ENCODE peak calls at places on chromosomes 7 and 10, in ten cellular contexts. H is esophagus squamous epithelium, E is ovary, L is cardiac muscle cell, T is fibroblast of lung, P is OCI-LY7, N is SK-N-SH, F is left ventricle myocardium inferior, Y is foreskin fibroblast, Q is body of pancreas. U is an unnamed sample.

GRCh38 chr7:56023500-56023899 is 27.7 kb downstream of the PSPH start:
- DNase-seq in Q (no peak), L (no peak), P (no peak), N (no peak), T (no peak), H (no peak), Y (no peak), E (no peak), F (no peak), U (no peak)

GRCh38 chr10:32956365-32957197 is 1.4 kb downstream of the ITGB1 start:
- DNase-seq in Y (no peak), P (no peak), T (no peak), L (no peak), F (no peak), H (no peak), N (no peak), E (no peak), Q (no peak), U (no peak)

GRCh38 chr7:124937076-124937475 is 7.5 kb upstream of the POT1 start:
- DNase-seq in T (no peak), F (no peak), E (no peak), P (no peak), Y (no peak), H (no peak), Q (no peak), L (no peak), N (no peak), U (no peak)

GRCh38 chr10:24882047-24882698 is 70.2 kb downstream of the PRTFDC1 start:
- DNase-seq in E (no peak), P (no peak), F (no peak), L (no peak), Q (no peak), T (peak), Y (no peak), H (no peak), N (no peak), U (no peak)

GRCh38 chr10:131211146-131211545 is 100.4 kb downstream of the TCERG1L start:
- DNase-seq in Y (no peak), P (no peak), Q (peak), F (no peak), T (no peak), N (no peak), E (peak), H (no peak), L (no peak), U (no peak)

GRCh38 chr10:104349623-104350142 is 4.0 kb upstream of the CFAP58 start:
- DNase-seq in E (no peak), Q (no peak), Y (peak), P (peak), N (no peak), L (no peak), F (no peak), H (no peak), T (peak), U (no peak)

GRCh38 chr10:71339796-71340589 is 20.9 kb downstream of the SLC29A3 start:
- DNase-seq in E (no peak), F (no peak), Q (no peak), P (no peak), H (no peak), Y (no peak), T (no peak), N (no peak), L (no peak), U (no peak)

GRCh38 chr7:92953657-92954056 is 117.3 kb upstream of the CDK6 start:
- DNase-seq in F (no peak), P (no peak), E (no peak), Y (peak), L (no peak), N (no peak), T (no peak), H (no peak), Q (no peak), U (no peak)

GRCh38 chr7:152588350-152588749 is 87.6 kb downstream of the XRCC2 start:
- DNase-seq in H (no peak), E (no peak), Y (no peak), N (no peak), L (no peak), T (peak), F (no peak), P (no peak), Q (peak), U (peak)

GRCh38 chr10:48462482-48463020 is 142.3 kb downstream of the ARHGAP22 start:
- DNase-seq in L (no peak), E (no peak), F (no peak), Q (no peak), N (no peak), Y (no peak), H (no peak), P (no peak), T (no peak), U (no peak)

GRCh38 chr7:101826081-101826835 is 8.8 kb downstream of the CUX1 start:
- DNase-seq in Q (no peak), E (no peak), N (no peak), F (no peak), P (no peak), L (no peak), H (no peak), T (no peak), Y (no peak), U (no peak)

GRCh38 chr7:2757904-2758672 is 70.1 kb downstream of the AMZ1 start:
- DNase-seq in Q (no peak), T (peak), L (peak), F (no peak), H (no peak), N (peak), E (no peak), P (no peak), Y (peak), U (peak)

GRCh38 chr10:48496831-48497792 is 107.8 kb downstream of the ARHGAP22 start:
- DNase-seq in F (no peak), E (peak), P (no peak), T (peak), H (no peak), N (no peak), L (no peak), Y (peak), Q (no peak), U (peak)

GRCh38 chr7:33764752-33765451 is 140.4 kb upstream of the BMPER start:
- DNase-seq in E (no peak), N (no peak), P (no peak), T (peak), F (no peak), L (peak), Y (peak), H (no peak), Q (no peak), U (no peak)

GRCh38 chr10:76388321-76388720 is 956.9 kb downstream of the LRMDA start:
- DNase-seq in L (no peak), E (no peak), Y (peak), Q (no peak), P (no peak), T (peak), N (no peak), F (no peak), H (no peak), U (peak)

GRCh38 chr10:70054902-70055301 is 2.3 kb downstream of the MACROH2A2 start:
- DNase-seq in L (no peak), T (no peak), E (no peak), Y (no peak), F (no peak), H (no peak), P (no peak), N (no peak), Q (no peak), U (no peak)

GRCh38 chr10:20871970-20872369 is 25.1 kb downstream of the NEBL start:
- DNase-seq in Y (no peak), P (no peak), H (no peak), L (no peak), E (no peak), T (no peak), Q (no peak), F (no peak), N (no peak), U (no peak)

GRCh38 chr7:79282051-79282694 is 171.3 kb downstream of the MAGI2 start:
- DNase-seq in H (no peak), Q (no peak), F (no peak), T (peak), L (peak), N (peak), E (peak), Y (peak), P (no peak), U (peak)

GRCh38 chr7:139523199-139523941 is at the start of gene CLEC2L:
- DNase-seq in P (no peak), Q (no peak), E (no peak), Y (peak), T (no peak), L (peak), H (no peak), F (no peak), N (peak), U (no peak)

GRCh38 chr7:152076324-152076821 is 50.9 kb downstream of the GALNT11 start:
- DNase-seq in Y (no peak), H (no peak), L (peak), N (peak), E (no peak), Q (peak), F (no peak), P (peak), T (no peak), U (no peak)

GRCh38 chr7:93148135-93148534 is at the start of gene SAMD9L:
- DNase-seq in T (peak), E (no peak), H (no peak), Q (no peak), L (no peak), P (peak), Y (peak), N (no peak), F (no peak), U (no peak)

GRCh38 chr7:24381919-24382505 is 98.0 kb downstream of the NPY start:
- DNase-seq in T (peak), E (no peak), F (no peak), P (peak), N (peak), Q (no peak), Y (no peak), L (peak), H (no peak), U (no peak)

GRCh38 chr7:106021211-106022067 is 58.4 kb downstream of the CDHR3 start:
- DNase-seq in Q (no peak), T (no peak), F (no peak), L (peak), N (peak), E (no peak), H (no peak), Y (no peak), P (no peak), U (no peak)

GRCh38 chr7:75596727-75597614 is 104.9 kb downstream of the SPDYE5 start:
- DNase-seq in L (no peak), N (no peak), E (no peak), Q (no peak), P (no peak), H (no peak), T (peak), Y (peak), F (no peak), U (no peak)

GRCh38 chr10:35555962-35556930 is 48.9 kb upstream of the GJD4 start:
- DNase-seq in E (no peak), T (peak), F (no peak), P (no peak), Y (no peak), Q (no peak), L (no peak), N (no peak), H (no peak), U (no peak)

GRCh38 chr10:131275691-131276090 is 35.8 kb downstream of the TCERG1L start:
- DNase-seq in L (no peak), E (no peak), Y (no peak), T (no peak), H (no peak), Q (no peak), F (no peak), P (no peak), N (no peak), U (no peak)

GRCh38 chr7:36795451-36796021 is 71.2 kb upstream of the AOAH start:
- DNase-seq in E (no peak), P (no peak), T (peak), Y (no peak), H (no peak), L (no peak), Q (no peak), N (no peak), F (no peak), U (no peak)

GRCh38 chr10:60203993-60204618 is 185.6 kb downstream of the ANK3 start:
- DNase-seq in H (no peak), F (no peak), T (peak), Q (no peak), E (no peak), L (peak), N (peak), P (peak), Y (no peak), U (no peak)

GRCh38 chr7:105860793-105861192 is 15.6 kb downstream of the ATXN7L1 start:
- DNase-seq in Q (no peak), F (no peak), N (no peak), L (no peak), P (no peak), H (no peak), E (no peak), T (no peak), Y (no peak), U (no peak)

GRCh38 chr10:128885573-128886555 is 581.2 kb upstream of the MGMT start:
- DNase-seq in P (no peak), T (no peak), E (no peak), Q (no peak), L (no peak), F (no peak), N (no peak), H (no peak), Y (no peak), U (no peak)

GRCh38 chr10:124732931-124733536 is 11.1 kb downstream of the FAM53B start:
- DNase-seq in F (peak), N (no peak), E (peak), T (peak), L (peak), H (no peak), Y (no peak), P (no peak), Q (no peak), U (no peak)

GRCh38 chr10:93299195-93299594 is 182.9 kb downstream of the MYOF start:
- DNase-seq in T (no peak), E (no peak), H (no peak), N (no peak), L (no peak), P (no peak), F (no peak), Y (no peak), Q (no peak), U (no peak)

GRCh38 chr7:140673063-140673769 is 471 bp downstream of the ADCK2 start:
- DNase-seq in E (peak), F (peak), P (peak), H (no peak), Q (peak), L (peak), T (peak), Y (no peak), N (peak), U (no peak)

GRCh38 chr7:15620491-15621185 is 58.8 kb upstream of the AGMO start:
- DNase-seq in Q (no peak), P (no peak), Y (no peak), T (no peak), F (no peak), E (no peak), N (no peak), L (no peak), H (no peak), U (no peak)

GRCh38 chr7:68573271-68574000 is 1024.8 kb upstream of the AUTS2 start:
- DNase-seq in L (no peak), Q (no peak), Y (no peak), T (no peak), N (no peak), H (no peak), E (no peak), P (peak), F (no peak), U (no peak)

GRCh38 chr7:14582010-14582409 is 320.5 kb downstream of the DGKB start:
- DNase-seq in F (no peak), N (no peak), H (no peak), T (no peak), Q (no peak), Y (no peak), E (no peak), L (no peak), P (no peak), U (no peak)

GRCh38 chr10:71085689-71086438 is 126.5 kb upstream of the UNC5B start:
- DNase-seq in Y (no peak), T (no peak), Q (peak), P (no peak), N (no peak), L (no peak), H (no peak), F (no peak), E (no peak), U (no peak)

GRCh38 chr7:116240021-116240659 is 29.8 kb downstream of the TES start:
- DNase-seq in N (no peak), P (no peak), T (no peak), Q (no peak), E (no peak), Y (no peak), F (no peak), L (no peak), H (no peak), U (no peak)

GRCh38 chr7:25852249-25852994 is 299.6 kb upstream of the NFE2L3 start:
- DNase-seq in Y (no peak), F (no peak), L (peak), H (no peak), P (no peak), Q (no peak), N (peak), E (peak), T (no peak), U (no peak)

GRCh38 chr7:151503902-151504714 is 15.6 kb downstream of the RHEB start:
- DNase-seq in E (no peak), N (no peak), Q (peak), L (no peak), Y (peak), H (no peak), P (no peak), T (peak), F (no peak), U (peak)

GRCh38 chr10:102431452-102432124 is 786 bp downstream of the CUEDC2 start:
- DNase-seq in T (peak), Y (no peak), N (peak), F (no peak), Q (no peak), P (peak), H (no peak), E (no peak), L (no peak), U (no peak)

GRCh38 chr10:102435098-102435497 is 2.7 kb upstream of the CUEDC2 start:
- DNase-seq in Y (no peak), L (no peak), N (no peak), Q (no peak), E (no peak), P (no peak), T (no peak), F (no peak), H (no peak), U (no peak)

GRCh38 chr10:102432162-102432950 is at the start of gene CUEDC2:
- DNase-seq in P (peak), H (peak), Y (peak), E (peak), T (peak), Q (peak), N (peak), L (peak), F (peak), U (peak)

GRCh38 chr10:102434251-102434913 is 2.0 kb upstream of the CUEDC2 start:
- DNase-seq in H (no peak), E (no peak), Y (peak), T (peak), L (no peak), F (no peak), P (no peak), N (no peak), Q (no peak), U (no peak)

DNA sequence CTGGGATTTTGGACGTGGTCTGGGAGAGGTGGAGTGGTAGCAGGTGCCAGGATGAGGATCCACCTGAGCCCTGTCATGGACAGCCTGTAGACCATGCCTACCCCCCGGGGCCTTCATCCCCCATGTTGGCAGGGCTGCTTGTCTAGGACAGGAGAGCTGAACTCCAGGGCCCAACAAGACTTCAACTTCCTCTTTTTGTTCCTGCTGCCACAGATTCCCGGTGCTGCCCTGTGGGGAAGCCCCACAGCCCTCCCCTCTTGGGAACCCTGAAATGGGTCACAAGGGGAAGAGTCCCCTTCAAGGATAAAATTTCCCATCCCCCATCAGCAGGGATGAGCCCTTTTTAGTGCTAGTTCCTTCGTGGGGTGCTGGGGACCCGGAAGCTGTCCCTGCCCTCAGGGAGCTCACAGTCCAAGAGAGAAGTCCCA is 1.3 kb upstream of the CUEDC2 start:
- DNase-seq in F (no peak), Y (no peak), T (no peak), E (no peak), L (no peak), P (peak), Q (no peak), H (no peak), N (no peak), U (no peak)
- H3K4me3 ChIP-seq in F (no peak), Y (no peak), T (no peak), E (no peak), L (no peak), P (peak), Q (no peak), H (no peak), N (no peak), U (no peak)

GRCh38 chr7:121392277-121393004 is 3.7 kb downstream of the FAM3C start:
- DNase-seq in T (no peak), Y (no peak), E (no peak), F (no peak), H (no peak), Q (no peak), N (no peak), P (no peak), L (no peak), U (no peak)

GRCh38 chr7:121393005-121393366 is 3.1 kb downstream of the FAM3C start:
- DNase-seq in E (no peak), T (no peak), P (no peak), H (no peak), N (no peak), L (no peak), Y (no peak), Q (no peak), F (no peak), U (no peak)

GRCh38 chr7:121395494-121395960 is 581 bp downstream of the FAM3C start:
- DNase-seq in L (no peak), Y (peak), Q (peak), F (no peak), P (peak), T (peak), H (no peak), E (no peak), N (peak), U (no peak)

GRCh38 chr7:121395961-121396757 is at the start of gene FAM3C:
- DNase-seq in F (peak), P (peak), Q (peak), N (peak), H (peak), L (peak), T (peak), E (peak), Y (peak), U (peak)

GRCh38 chr7:121394709-121395140 is 1.4 kb downstream of the FAM3C start:
- DNase-seq in L (no peak), Q (no peak), E (no peak), Y (no peak), P (no peak), N (no peak), F (no peak), T (peak), H (no peak), U (no peak)
- H3K4me3 ChIP-seq in L (peak), Q (no peak), E (peak), Y (peak), P (peak), N (peak), F (peak), T (peak), H (peak), U (peak)

DNA sequence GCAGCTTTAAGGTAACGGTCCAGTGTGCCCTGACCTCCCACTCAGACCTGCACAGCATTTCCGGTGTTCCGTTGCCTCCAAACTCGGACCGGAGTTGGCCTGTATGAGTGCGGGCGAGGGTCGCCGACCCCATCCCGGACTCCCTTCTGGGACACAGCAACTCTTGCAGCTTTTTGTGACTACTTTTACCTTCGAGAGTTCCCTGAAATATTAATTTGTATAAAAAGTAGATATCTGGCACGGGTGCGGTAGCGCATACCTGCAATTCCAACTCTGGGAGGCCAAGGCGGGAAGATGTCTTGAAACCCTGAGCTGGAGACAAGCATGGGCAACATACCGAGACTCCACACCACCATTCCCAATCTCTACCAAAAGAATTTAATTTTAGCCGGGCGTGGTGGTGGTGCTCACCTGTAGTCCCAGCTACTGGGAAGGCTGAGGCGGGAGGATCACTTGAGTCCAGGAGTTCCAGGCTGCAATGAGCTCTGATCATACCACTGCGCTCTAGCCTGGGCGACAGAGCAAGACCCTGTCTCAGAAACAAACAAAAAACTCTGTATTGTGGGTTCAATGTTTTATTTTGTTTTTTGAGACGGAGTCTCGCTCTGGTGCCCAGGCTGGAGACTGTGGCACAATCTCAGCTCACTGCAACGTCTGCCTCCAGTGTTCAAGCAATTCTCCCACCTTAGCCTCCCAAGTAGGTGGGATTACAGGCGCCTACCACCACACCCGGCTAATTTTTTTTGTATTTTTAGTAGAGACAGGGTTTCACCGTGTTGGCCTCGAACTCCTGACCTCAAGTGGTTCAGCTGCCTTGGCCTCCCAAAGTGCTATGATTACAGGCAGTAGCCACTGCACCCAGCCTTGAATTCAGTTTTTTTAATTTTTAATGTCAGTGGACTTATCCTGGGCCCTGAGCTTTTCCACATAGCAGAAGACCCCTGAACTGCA is 1.1 kb upstream of the PPP1R35 start:
- DNase-seq in H (no peak), E (peak), L (no peak), F (no peak), N (no peak), Q (peak), T (no peak), Y (no peak), P (no peak), U (no peak)
- H3K4me3 ChIP-seq in H (peak), E (no peak), L (no peak), F (peak), N (peak), Q (no peak), T (no peak), Y (no peak), P (peak), U (no peak)

GRCh38 chr10:80466724-80467326 is 12.7 kb downstream of the TSPAN14 start:
- DNase-seq in Q (no peak), Y (no peak), N (no peak), H (no peak), P (no peak), L (no peak), T (no peak), E (no peak), F (no peak), U (no peak)
- H3K4me3 ChIP-seq in Q (no peak), Y (no peak), N (no peak), H (no peak), P (no peak), L (no peak), T (no peak), E (no peak), F (peak), U (no peak)